ENCODE peak calls at places on chromosomes 5 and 9, in six cellular contexts. One of them, this sample, is unnamed.
A peak's percentile ranks its signal among the peaks of the same experiment; 100 is the strongest.

GRCh38 chr9:135028956-135029355 is 58.5 kb upstream of the OLFM1 start:
- DNase-seq in activated T-cell treated with anti-CD3 and anti-CD28 coated beads for 1 hour: no peak
- DNase-seq in mesenteric fat pad: no peak
- DNase-seq in Right ventricle myocardium superior: no peak
- DNase-seq in AG09319: no peak
- DNase-seq in CD8-positive, alpha-beta memory T cell: peak; percentile 35
- DNase-seq in this sample: no peak

GRCh38 chr9:631596-631995 is 209.9 kb upstream of the DMRT1 start:
- DNase-seq in AG09319: no peak
- DNase-seq in activated T-cell treated with anti-CD3 and anti-CD28 coated beads for 1 hour: no peak
- DNase-seq in Right ventricle myocardium superior: no peak
- DNase-seq in mesenteric fat pad: no peak
- DNase-seq in CD8-positive, alpha-beta memory T cell: no peak
- DNase-seq in this sample: no peak

GRCh38 chr9:127093319-127094020 is 29.0 kb downstream of the ANGPTL2 start:
- DNase-seq in CD8-positive, alpha-beta memory T cell: no peak
- DNase-seq in mesenteric fat pad: peak; percentile 43
- DNase-seq in activated T-cell treated with anti-CD3 and anti-CD28 coated beads for 1 hour: no peak
- DNase-seq in AG09319: no peak
- DNase-seq in Right ventricle myocardium superior: no peak
- DNase-seq in this sample: no peak

GRCh38 chr5:172528440-172528839 is 74.1 kb upstream of the SH3PXD2B start:
- DNase-seq in mesenteric fat pad: no peak
- DNase-seq in activated T-cell treated with anti-CD3 and anti-CD28 coated beads for 1 hour: no peak
- DNase-seq in AG09319: no peak
- DNase-seq in CD8-positive, alpha-beta memory T cell: no peak
- DNase-seq in Right ventricle myocardium superior: no peak
- DNase-seq in this sample: no peak

GRCh38 chr9:115209601-115210306 is 91.8 kb upstream of the TNC start:
- DNase-seq in CD8-positive, alpha-beta memory T cell: no peak
- DNase-seq in Right ventricle myocardium superior: no peak
- DNase-seq in mesenteric fat pad: no peak
- DNase-seq in activated T-cell treated with anti-CD3 and anti-CD28 coated beads for 1 hour: no peak
- DNase-seq in AG09319: no peak
- DNase-seq in this sample: no peak

GRCh38 chr5:149317281-149318048 is 27.8 kb upstream of the GRPEL2 start:
- DNase-seq in AG09319: peak; percentile 29
- DNase-seq in mesenteric fat pad: no peak
- DNase-seq in activated T-cell treated with anti-CD3 and anti-CD28 coated beads for 1 hour: no peak
- DNase-seq in CD8-positive, alpha-beta memory T cell: no peak
- DNase-seq in Right ventricle myocardium superior: no peak
- DNase-seq in this sample: peak; percentile 70

GRCh38 chr9:4070266-4070665 is 229.6 kb downstream of the GLIS3 start:
- DNase-seq in activated T-cell treated with anti-CD3 and anti-CD28 coated beads for 1 hour: no peak
- DNase-seq in CD8-positive, alpha-beta memory T cell: no peak
- DNase-seq in AG09319: no peak
- DNase-seq in mesenteric fat pad: no peak
- DNase-seq in Right ventricle myocardium superior: no peak
- DNase-seq in this sample: no peak

GRCh38 chr9:120065151-120065550 is 514.8 kb downstream of the CDK5RAP2 start:
- DNase-seq in activated T-cell treated with anti-CD3 and anti-CD28 coated beads for 1 hour: no peak
- DNase-seq in CD8-positive, alpha-beta memory T cell: no peak
- DNase-seq in mesenteric fat pad: no peak
- DNase-seq in Right ventricle myocardium superior: no peak
- DNase-seq in AG09319: no peak
- DNase-seq in this sample: no peak

GRCh38 chr5:39270172-39270848 is 50.9 kb upstream of the FYB1 start:
- DNase-seq in CD8-positive, alpha-beta memory T cell: peak; percentile 50
- DNase-seq in Right ventricle myocardium superior: no peak
- DNase-seq in AG09319: no peak
- DNase-seq in mesenteric fat pad: no peak
- DNase-seq in activated T-cell treated with anti-CD3 and anti-CD28 coated beads for 1 hour: no peak
- DNase-seq in this sample: no peak

GRCh38 chr5:14509556-14509955 is 72.0 kb upstream of the OTULINL start:
- DNase-seq in CD8-positive, alpha-beta memory T cell: no peak
- DNase-seq in activated T-cell treated with anti-CD3 and anti-CD28 coated beads for 1 hour: no peak
- DNase-seq in Right ventricle myocardium superior: no peak
- DNase-seq in AG09319: no peak
- DNase-seq in mesenteric fat pad: no peak
- DNase-seq in this sample: no peak

GRCh38 chr5:133744030-133744645 is 131.8 kb upstream of the FSTL4 start:
- DNase-seq in Right ventricle myocardium superior: no peak
- DNase-seq in mesenteric fat pad: no peak
- DNase-seq in CD8-positive, alpha-beta memory T cell: no peak
- DNase-seq in AG09319: no peak
- DNase-seq in activated T-cell treated with anti-CD3 and anti-CD28 coated beads for 1 hour: no peak
- DNase-seq in this sample: no peak

GRCh38 chr9:92729735-92730155 is 34.9 kb downstream of the BICD2 start:
- DNase-seq in activated T-cell treated with anti-CD3 and anti-CD28 coated beads for 1 hour: no peak
- DNase-seq in mesenteric fat pad: peak; percentile 81
- DNase-seq in Right ventricle myocardium superior: no peak
- DNase-seq in AG09319: no peak
- DNase-seq in CD8-positive, alpha-beta memory T cell: peak; percentile 8
- DNase-seq in this sample: no peak

GRCh38 chr5:76601470-76601869 is 21.7 kb downstream of the F2RL2 start:
- DNase-seq in AG09319: peak; percentile 55
- DNase-seq in Right ventricle myocardium superior: no peak
- DNase-seq in CD8-positive, alpha-beta memory T cell: no peak
- DNase-seq in activated T-cell treated with anti-CD3 and anti-CD28 coated beads for 1 hour: no peak
- DNase-seq in mesenteric fat pad: no peak
- DNase-seq in this sample: peak; percentile 42